ENCODE peak calls at places on chromosomes 6 and 20, in five cellular contexts. I is heart left ventricle, M is brain microvascular endothelial cell, K is ascending aorta, X is astrocyte of the cerebellum. V is an unnamed sample.

GRCh38 chr6:42251911-42252637 is 34.4 kb upstream of the MRPS10 start:
- DNase-seq in I (peak), M (peak), K (no peak), X (no peak), V (no peak)

GRCh38 chr6:50602191-50602810 is 111.0 kb upstream of the TFAP2D start:
- DNase-seq in I (no peak), M (peak), K (no peak), X (peak), V (no peak)

GRCh38 chr6:111157412-111157811 is 70.1 kb downstream of the SLC16A10 start:
- DNase-seq in I (no peak), M (no peak), K (no peak), X (no peak), V (no peak)

GRCh38 chr6:86615299-86615698 is 322.0 kb upstream of the HTR1E start:
- DNase-seq in I (no peak), M (no peak), K (no peak), X (no peak), V (no peak)

GRCh38 chr6:53029262-53029661 is 34.2 kb upstream of the GSTA4 start:
- DNase-seq in I (no peak), M (no peak), K (no peak), X (no peak), V (no peak)

GRCh38 chr6:37478827-37479226 is 20.9 kb downstream of the CCDC167 start:
- DNase-seq in I (no peak), M (no peak), K (no peak), X (no peak), V (no peak)

GRCh38 chr20:7912551-7912950 is 27.7 kb downstream of the HAO1 start:
- DNase-seq in I (no peak), M (no peak), K (no peak), X (no peak), V (no peak)

GRCh38 chr6:70673601-70674000 is 5.9 kb downstream of the SMAP1 start:
- DNase-seq in I (no peak), M (peak), K (no peak), X (no peak), V (no peak)

GRCh38 chr6:150377211-150377781 is 8.5 kb downstream of the IYD start:
- DNase-seq in I (no peak), M (no peak), K (no peak), X (peak), V (peak)

GRCh38 chr6:2706482-2706881 is 44.2 kb downstream of the MYLK4 start:
- DNase-seq in I (no peak), M (no peak), K (no peak), X (no peak), V (no peak)

GRCh38 chr6:132107896-132108295 is 156.7 kb upstream of the CCN2 start:
- DNase-seq in I (no peak), M (no peak), K (no peak), X (no peak), V (no peak)

GRCh38 chr6:134938896-134939295 is 11.0 kb downstream of the ALDH8A1 start:
- DNase-seq in I (no peak), M (no peak), K (no peak), X (no peak), V (no peak)

GRCh38 chr20:48034754-48035153 is 249.5 kb upstream of the SULF2 start:
- DNase-seq in I (no peak), M (no peak), K (no peak), X (no peak), V (no peak)

DNA sequence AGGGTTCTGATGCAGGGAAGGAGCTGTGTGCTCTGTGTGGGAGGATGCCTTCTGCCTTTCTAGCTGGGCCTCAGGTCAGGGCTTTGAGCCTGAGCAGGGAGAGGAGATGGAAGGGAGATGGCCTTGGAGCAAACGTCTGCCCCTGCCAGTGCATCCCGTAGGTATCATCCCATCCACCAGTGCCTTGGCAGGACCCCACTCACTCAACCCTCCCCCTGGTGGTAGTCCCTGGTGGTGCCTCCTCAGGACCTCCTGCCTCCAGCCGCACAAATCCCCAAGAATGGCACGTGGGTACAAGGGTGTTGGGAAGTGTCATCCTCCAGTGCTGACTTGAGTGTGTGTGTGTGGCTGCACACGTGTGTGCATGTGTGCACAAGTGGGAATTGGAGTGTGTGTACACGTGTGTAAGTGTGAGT is 23.1 kb upstream of the MICB start:
- DNase-seq in I (no peak), M (no peak), K (no peak), X (no peak), V (no peak)
- TF ChIP-seq CTCF in I (no peak), M (peak), K (no peak), X (peak), V (peak)

DNA sequence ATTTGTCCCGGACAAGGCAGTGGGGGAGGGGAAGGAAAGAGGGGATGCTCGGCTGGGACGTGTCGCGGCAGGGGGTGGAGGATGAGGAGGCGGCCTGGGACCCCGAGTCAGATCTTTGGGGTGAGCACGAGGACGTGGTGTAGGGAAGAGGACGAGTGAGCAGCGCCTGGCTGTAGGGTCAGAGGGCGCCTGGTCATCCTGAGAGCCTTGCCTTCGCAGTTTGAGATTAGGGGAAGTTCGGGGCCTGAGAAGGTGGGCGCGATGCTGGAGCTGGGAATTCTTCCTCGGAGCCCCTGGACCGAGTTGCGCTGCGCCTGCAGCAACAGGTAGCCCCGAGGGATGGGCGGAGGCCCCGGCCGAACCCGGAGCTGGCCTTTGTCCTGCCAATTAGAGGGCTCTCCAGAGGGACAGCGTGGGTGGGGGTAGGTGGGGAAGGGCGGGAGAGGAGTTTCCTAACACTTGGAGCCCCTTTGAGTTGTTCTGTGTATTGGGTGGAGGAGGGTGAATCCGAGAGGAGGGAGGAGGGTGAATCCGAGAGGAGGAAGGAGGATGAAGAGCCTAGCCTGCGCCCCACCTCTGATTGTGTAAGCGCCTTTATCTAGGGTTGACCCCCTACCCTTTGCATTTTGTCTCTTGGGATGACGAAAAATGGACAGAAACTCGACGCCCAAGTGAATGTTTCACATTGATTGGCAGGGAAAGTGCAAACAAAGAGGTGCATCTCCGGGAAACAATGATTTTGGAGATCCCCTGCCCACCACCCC is 72.1 kb downstream of the SOX4 start:
- DNase-seq in I (no peak), M (no peak), K (no peak), X (no peak), V (no peak)
- H3K4me3 ChIP-seq in I (peak), M (peak), K (peak), X (peak), V (peak)

DNA sequence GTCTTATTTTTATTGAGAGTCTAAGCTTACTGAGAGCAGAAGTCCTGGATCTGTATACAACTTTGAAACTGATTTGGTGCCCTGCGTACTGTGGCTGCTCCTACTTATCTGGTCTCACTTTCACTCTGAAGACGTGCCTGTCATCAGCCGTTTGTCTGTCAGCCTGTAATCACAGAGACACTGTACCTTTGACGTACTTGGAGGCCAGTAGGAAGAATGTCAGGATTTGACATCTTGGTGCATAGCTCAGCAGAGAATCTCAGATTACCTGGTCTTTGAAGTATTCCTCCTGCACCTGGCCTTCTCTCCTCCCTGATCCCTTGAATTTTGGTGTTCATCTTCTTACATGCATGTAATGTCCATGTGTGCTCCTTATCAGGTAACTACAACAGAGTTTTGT is 37.7 kb downstream of the DSE start:
- DNase-seq in I (peak), M (no peak), K (no peak), X (no peak), V (no peak)
- TF ChIP-seq CTCF in I (no peak), M (no peak), K (no peak), X (no peak), V (no peak)

GRCh38 chr20:24503352-24503931 is 34.0 kb downstream of the SYNDIG1 start:
- DNase-seq in I (peak), M (peak), K (no peak), X (no peak), V (no peak)

GRCh38 chr20:24502184-24502583 is 32.8 kb downstream of the SYNDIG1 start:
- DNase-seq in I (peak), M (peak), K (no peak), X (peak), V (no peak)

GRCh38 chr20:24504331-24505285 is 35.2 kb downstream of the SYNDIG1 start:
- DNase-seq in I (no peak), M (no peak), K (no peak), X (no peak), V (no peak)

GRCh38 chr20:24501764-24502163 is 32.3 kb downstream of the SYNDIG1 start:
- DNase-seq in I (no peak), M (no peak), K (no peak), X (no peak), V (no peak)

DNA sequence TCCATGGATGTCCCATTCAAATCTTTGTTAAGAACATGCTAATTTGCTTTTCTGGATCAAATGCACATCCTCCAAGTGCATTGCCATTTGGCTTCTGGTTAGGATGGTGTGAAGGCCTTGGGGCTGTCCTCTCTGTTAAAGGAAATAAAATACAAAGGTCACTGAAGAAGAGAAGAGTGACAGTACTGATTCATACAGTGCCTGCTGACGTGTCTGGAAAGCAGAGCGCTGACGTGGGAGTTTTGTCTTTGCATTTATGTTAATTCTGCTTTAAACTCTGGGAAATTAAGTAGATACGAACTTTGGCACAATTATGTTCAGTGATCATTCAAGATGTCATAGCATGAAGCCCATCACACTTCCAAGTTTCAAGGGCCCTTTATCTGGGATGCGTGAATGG is 33.2 kb downstream of the SYNDIG1 start:
- DNase-seq in I (no peak), M (no peak), K (no peak), X (no peak), V (no peak)
- H3K4me3 ChIP-seq in I (no peak), M (no peak), K (no peak), X (no peak), V (no peak)

GRCh38 chr6:113184291-113184690 is 672.9 kb upstream of the MARCKS start:
- DNase-seq in I (no peak), M (peak), K (no peak), X (peak), V (no peak)

GRCh38 chr6:113184736-113185135 is 672.4 kb upstream of the MARCKS start:
- DNase-seq in I (peak), M (no peak), K (no peak), X (no peak), V (no peak)

GRCh38 chr6:113181164-113181563 is 676.0 kb upstream of the MARCKS start:
- DNase-seq in I (no peak), M (no peak), K (no peak), X (no peak), V (no peak)

GRCh38 chr6:113185299-113185698 is 671.8 kb upstream of the MARCKS start:
- DNase-seq in I (no peak), M (no peak), K (no peak), X (no peak), V (no peak)

GRCh38 chr6:113182370-113183141 is 674.6 kb upstream of the MARCKS start:
- DNase-seq in I (no peak), M (peak), K (no peak), X (peak), V (peak)
- TF ChIP-seq CTCF in I (no peak), M (no peak), K (no peak), X (no peak), V (no peak)

GRCh38 chr6:25165181-25165580 is 114.0 kb upstream of the CARMIL1 start:
- DNase-seq in I (no peak), M (no peak), K (no peak), X (no peak), V (no peak)
- H3K4me3 ChIP-seq in I (no peak), M (no peak), K (peak), X (no peak), V (no peak)